ENCODE peak calls at places on chromosomes 3 and 15, in five cellular contexts. One of them, this sample, is unnamed.
A peak's percentile ranks its signal among the peaks of the same experiment; 100 is the strongest.

GRCh38 chr15:78146437-78147154 is 2.6 kb upstream of the IDH3A start:
- DNase-seq in small intestine: peak; percentile 41
- DNase-seq in heart left ventricle: no peak
- DNase-seq in testis: no peak
- DNase-seq in Panc1: no peak
- DNase-seq in this sample: no peak

GRCh38 chr3:23331141-23331935 is 128.2 kb downstream of the UBE2E2 start:
- DNase-seq in small intestine: no peak
- DNase-seq in heart left ventricle: no peak
- DNase-seq in testis: no peak
- DNase-seq in Panc1: no peak
- DNase-seq in this sample: no peak

GRCh38 chr15:96347181-96348111 is 16.9 kb downstream of the NR2F2 start:
- DNase-seq in small intestine: no peak
- DNase-seq in heart left ventricle: peak; percentile 65
- DNase-seq in testis: no peak
- DNase-seq in Panc1: no peak
- DNase-seq in this sample: no peak

GRCh38 chr3:30657914-30658313 is 51.5 kb downstream of the TGFBR2 start:
- DNase-seq in small intestine: no peak
- DNase-seq in heart left ventricle: no peak
- DNase-seq in testis: no peak
- DNase-seq in Panc1: no peak
- DNase-seq in this sample: no peak

GRCh38 chr15:58346361-58346760 is 85.4 kb upstream of the LIPC start:
- DNase-seq in small intestine: no peak
- DNase-seq in heart left ventricle: no peak
- DNase-seq in testis: no peak
- DNase-seq in Panc1: no peak
- DNase-seq in this sample: no peak

GRCh38 chr3:14357463-14357862 is 44.9 kb upstream of the SLC6A6 start:
- DNase-seq in small intestine: no peak
- DNase-seq in heart left ventricle: no peak
- DNase-seq in testis: no peak
- DNase-seq in Panc1: no peak
- DNase-seq in this sample: no peak

GRCh38 chr3:136105044-136105443 is 91.1 kb downstream of the MSL2 start:
- DNase-seq in small intestine: no peak
- DNase-seq in heart left ventricle: no peak
- DNase-seq in testis: no peak
- DNase-seq in Panc1: no peak
- DNase-seq in this sample: no peak

GRCh38 chr3:197750863-197751737 is 1.4 kb downstream of the FYTTD1 start:
- DNase-seq in small intestine: peak; percentile 37
- DNase-seq in heart left ventricle: peak; percentile 57
- DNase-seq in testis: peak; percentile 73
- DNase-seq in Panc1: no peak
- DNase-seq in this sample: peak; percentile 54

GRCh38 chr15:74432271-74432967 is 1.3 kb downstream of the SEMA7A start:
- DNase-seq in small intestine: no peak
- DNase-seq in heart left ventricle: no peak
- DNase-seq in testis: no peak
- DNase-seq in Panc1: no peak
- DNase-seq in this sample: no peak

GRCh38 chr3:197356275-197356674 is 57.9 kb upstream of the DLG1 start:
- DNase-seq in small intestine: peak; percentile 76
- DNase-seq in heart left ventricle: peak; percentile 59
- DNase-seq in testis: no peak
- DNase-seq in Panc1: no peak
- DNase-seq in this sample: no peak

GRCh38 chr3:124774305-124774673 is 44.0 kb downstream of the UMPS start:
- DNase-seq in small intestine: no peak
- DNase-seq in heart left ventricle: peak; percentile 44
- DNase-seq in testis: no peak
- DNase-seq in Panc1: no peak
- DNase-seq in this sample: peak; percentile 40

GRCh38 chr3:138196023-138196422 is 8.9 kb downstream of the ARMC8 start:
- DNase-seq in small intestine: no peak
- DNase-seq in heart left ventricle: no peak
- DNase-seq in testis: no peak
- DNase-seq in Panc1: no peak
- DNase-seq in this sample: no peak

GRCh38 chr3:76970006-76970680 is 69.8 kb upstream of the ROBO2 start:
- DNase-seq in small intestine: no peak
- DNase-seq in heart left ventricle: no peak
- DNase-seq in testis: no peak
- DNase-seq in Panc1: no peak
- DNase-seq in this sample: no peak

GRCh38 chr3:66442254-66443249 is 58.3 kb downstream of the LRIG1 start:
- DNase-seq in small intestine: peak; percentile 93
- DNase-seq in heart left ventricle: peak; percentile 83
- DNase-seq in testis: peak; percentile 61
- DNase-seq in Panc1: no peak
- DNase-seq in this sample: peak; percentile 41

GRCh38 chr15:99755692-99756409 is 22.6 kb upstream of the LYSMD4 start:
- DNase-seq in small intestine: peak; percentile 75
- DNase-seq in heart left ventricle: peak; percentile 57
- DNase-seq in testis: peak; percentile 64
- DNase-seq in Panc1: peak; percentile 54
- DNase-seq in this sample: peak; percentile 83

GRCh38 chr3:12313519-12313918 is 24.6 kb downstream of the PPARG start:
- DNase-seq in small intestine: no peak
- DNase-seq in heart left ventricle: no peak
- DNase-seq in testis: no peak
- DNase-seq in Panc1: no peak
- DNase-seq in this sample: no peak

GRCh38 chr3:140265269-140265668 is 330.3 kb downstream of the CLSTN2 start:
- DNase-seq in small intestine: no peak
- DNase-seq in heart left ventricle: no peak
- DNase-seq in testis: no peak
- DNase-seq in Panc1: no peak
- DNase-seq in this sample: no peak

GRCh38 chr3:20646425-20646824 is 460.4 kb upstream of the SGO1 start:
- DNase-seq in small intestine: no peak
- DNase-seq in heart left ventricle: no peak
- DNase-seq in testis: no peak
- DNase-seq in Panc1: no peak
- DNase-seq in this sample: no peak

GRCh38 chr3:63167113-63167512 is 111.0 kb upstream of the SYNPR start:
- DNase-seq in small intestine: no peak
- DNase-seq in heart left ventricle: no peak
- DNase-seq in testis: no peak
- DNase-seq in Panc1: no peak
- DNase-seq in this sample: no peak

GRCh38 chr3:50615190-50615589 is 1.8 kb upstream of the MAPKAPK3 start:
- DNase-seq in small intestine: no peak
- DNase-seq in heart left ventricle: no peak
- DNase-seq in testis: no peak
- DNase-seq in Panc1: no peak
- DNase-seq in this sample: no peak

GRCh38 chr3:62940763-62941632 is 65.8 kb upstream of the CADPS start:
- DNase-seq in small intestine: no peak
- DNase-seq in heart left ventricle: no peak
- DNase-seq in testis: no peak
- DNase-seq in Panc1: no peak
- DNase-seq in this sample: peak; percentile 26

GRCh38 chr3:12351145-12351544 is 62.3 kb downstream of the PPARG start:
- DNase-seq in small intestine: no peak
- DNase-seq in heart left ventricle: no peak
- DNase-seq in testis: no peak
- DNase-seq in Panc1: no peak
- DNase-seq in this sample: no peak

GRCh38 chr3:190577225-190577624 is 63.3 kb downstream of the IL1RAP start:
- DNase-seq in small intestine: no peak
- DNase-seq in heart left ventricle: no peak
- DNase-seq in testis: no peak
- DNase-seq in Panc1: no peak
- DNase-seq in this sample: no peak

DNA sequence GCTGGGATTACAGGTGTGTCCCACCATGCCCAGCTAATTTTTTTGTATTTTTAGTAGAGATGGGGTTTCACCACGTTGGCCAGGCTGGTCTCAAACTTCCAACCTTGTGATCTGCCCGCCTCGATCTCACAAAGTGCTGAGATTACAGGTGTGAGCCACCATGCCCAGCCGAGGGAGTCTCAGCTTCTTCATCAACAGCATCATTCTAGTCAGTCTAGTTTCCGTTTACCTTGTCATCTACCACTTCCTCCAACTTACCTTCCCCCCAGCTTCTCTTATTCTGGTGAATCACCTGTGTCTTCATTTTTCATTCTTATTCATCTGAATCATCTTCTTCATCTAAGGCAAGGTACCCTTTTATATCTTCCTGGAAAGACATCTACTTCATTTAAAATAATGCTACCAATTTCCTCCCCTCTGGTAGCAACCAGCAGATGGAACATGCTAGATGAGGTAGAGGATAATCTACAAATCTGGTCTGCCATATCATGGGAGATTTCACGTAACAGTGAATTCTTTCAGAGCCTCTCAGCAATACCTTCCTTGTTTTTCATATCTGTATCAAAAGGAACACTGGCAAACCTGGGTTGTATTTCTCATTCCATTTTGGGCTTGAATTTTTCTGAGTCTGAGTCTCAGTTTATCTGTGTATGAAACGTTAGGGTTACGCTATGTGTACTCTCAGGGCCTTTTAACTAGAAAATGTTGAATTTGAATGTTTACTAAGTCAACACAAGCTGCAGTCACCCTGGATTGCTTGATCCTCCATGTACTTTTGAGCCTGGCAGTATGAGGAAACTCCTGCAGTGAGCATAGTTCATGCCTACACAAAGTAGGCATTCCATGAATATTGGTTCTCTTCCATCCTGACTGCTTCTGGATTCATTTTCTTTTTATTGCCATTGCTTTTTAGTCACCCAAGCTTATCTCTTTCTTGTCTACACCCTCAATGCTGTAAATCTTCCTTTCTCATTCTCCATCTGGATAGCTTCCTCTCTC is 16.8 kb downstream of the LPP start:
- DNase-seq in small intestine: peak; percentile 69
- DNase-seq in heart left ventricle: no peak
- DNase-seq in testis: no peak
- DNase-seq in Panc1: no peak
- DNase-seq in this sample: peak; percentile 46
- H3K4me1 ChIP-seq in small intestine: peaks cover 8% of the 10 kb centered on the region
- H3K4me1 ChIP-seq in heart left ventricle: peaks cover 28% of the 10 kb centered on the region
- H3K4me1 ChIP-seq in testis: no peaks in the 10 kb centered on the region
- H3K4me1 ChIP-seq in Panc1: peaks cover 9% of the 10 kb centered on the region
- H3K4me1 ChIP-seq in this sample: peaks cover 35% of the 10 kb centered on the region

GRCh38 chr3:37308247-37308646 is 133.9 kb upstream of the LRRFIP2 start:
- DNase-seq in small intestine: no peak
- DNase-seq in heart left ventricle: no peak
- DNase-seq in testis: no peak
- DNase-seq in Panc1: no peak
- DNase-seq in this sample: peak; percentile 26

GRCh38 chr3:37309945-37310665 is 135.7 kb upstream of the LRRFIP2 start:
- DNase-seq in small intestine: no peak
- DNase-seq in heart left ventricle: no peak
- DNase-seq in testis: no peak
- DNase-seq in Panc1: no peak
- DNase-seq in this sample: no peak

GRCh38 chr3:37301980-37302379 is 127.6 kb upstream of the LRRFIP2 start:
- DNase-seq in small intestine: no peak
- DNase-seq in heart left ventricle: no peak
- DNase-seq in testis: no peak
- DNase-seq in Panc1: no peak
- DNase-seq in this sample: no peak

GRCh38 chr3:37310666-37311050 is 136.3 kb upstream of the LRRFIP2 start:
- DNase-seq in small intestine: no peak
- DNase-seq in heart left ventricle: no peak
- DNase-seq in testis: no peak
- DNase-seq in Panc1: no peak
- DNase-seq in this sample: no peak

GRCh38 chr3:37307321-37307720 is 132.9 kb upstream of the LRRFIP2 start:
- DNase-seq in small intestine: no peak
- DNase-seq in heart left ventricle: no peak
- DNase-seq in testis: no peak
- DNase-seq in Panc1: no peak
- DNase-seq in this sample: no peak
- H3K4me1 ChIP-seq in small intestine: no peaks in the 10 kb centered on the region
- H3K4me1 ChIP-seq in heart left ventricle: no peaks in the 10 kb centered on the region
- H3K4me1 ChIP-seq in testis: no peaks in the 10 kb centered on the region
- H3K4me1 ChIP-seq in Panc1: no peaks in the 10 kb centered on the region
- H3K4me1 ChIP-seq in this sample: no peaks in the 10 kb centered on the region

DNA sequence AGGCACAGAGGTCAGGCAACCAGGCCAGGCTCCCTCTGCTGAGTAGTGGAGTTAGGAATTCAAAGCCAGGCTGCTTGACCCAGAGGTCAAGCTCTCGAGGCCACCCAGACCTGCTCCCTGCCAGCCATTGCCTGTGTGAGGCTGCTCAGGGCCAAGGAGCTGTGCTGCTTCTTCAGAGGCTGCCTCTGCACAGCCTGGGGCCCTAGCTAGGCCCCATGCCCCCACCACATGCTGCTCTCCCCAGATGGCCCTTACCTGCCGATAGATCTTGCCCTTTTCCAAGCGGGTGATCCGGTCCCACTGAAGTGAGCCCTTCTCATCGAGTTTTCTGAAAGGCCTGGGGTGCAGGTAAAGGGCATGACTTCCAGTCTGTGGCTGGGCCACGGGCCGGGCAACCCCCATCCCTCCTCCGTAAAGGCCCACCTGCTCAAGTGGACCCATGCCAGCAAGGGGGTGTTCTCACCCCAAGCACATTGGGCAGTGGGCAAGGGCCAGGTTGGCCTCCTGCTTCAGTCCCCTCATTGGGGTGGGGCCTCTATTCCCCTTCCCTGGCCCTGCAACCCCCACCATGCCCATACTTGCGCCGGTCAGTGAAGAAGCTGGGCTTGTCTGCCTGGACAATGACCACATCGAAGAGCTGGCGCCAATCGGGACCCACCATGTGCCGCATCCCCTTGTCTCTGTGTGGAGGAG is 6.5 kb downstream of the NT5DC2 start:
- DNase-seq in small intestine: no peak
- DNase-seq in heart left ventricle: no peak
- DNase-seq in testis: no peak
- DNase-seq in Panc1: no peak
- DNase-seq in this sample: no peak
- H3K4me1 ChIP-seq in small intestine: no peaks in the 10 kb centered on the region
- H3K4me1 ChIP-seq in heart left ventricle: peaks cover 51% of the 10 kb centered on the region
- H3K4me1 ChIP-seq in testis: peaks cover 49% of the 10 kb centered on the region
- H3K4me1 ChIP-seq in Panc1: no peaks in the 10 kb centered on the region
- H3K4me1 ChIP-seq in this sample: peaks cover 33% of the 10 kb centered on the region

GRCh38 chr15:67142142-67143092 is 77.0 kb downstream of the SMAD3 start:
- DNase-seq in small intestine: no peak
- DNase-seq in heart left ventricle: no peak
- DNase-seq in testis: no peak
- DNase-seq in Panc1: no peak
- DNase-seq in this sample: peak; percentile 34

GRCh38 chr15:67145307-67145610 is 79.9 kb downstream of the SMAD3 start:
- DNase-seq in small intestine: no peak
- DNase-seq in heart left ventricle: no peak
- DNase-seq in testis: no peak
- DNase-seq in Panc1: no peak
- DNase-seq in this sample: no peak

GRCh38 chr15:67145710-67146109 is 80.3 kb downstream of the SMAD3 start:
- DNase-seq in small intestine: no peak
- DNase-seq in heart left ventricle: no peak
- DNase-seq in testis: no peak
- DNase-seq in Panc1: no peak
- DNase-seq in this sample: no peak

GRCh38 chr15:67144609-67145306 is 79.4 kb downstream of the SMAD3 start:
- DNase-seq in small intestine: no peak
- DNase-seq in heart left ventricle: no peak
- DNase-seq in testis: no peak
- DNase-seq in Panc1: no peak
- DNase-seq in this sample: peak; percentile 41

GRCh38 chr15:67143646-67144045 is 78.2 kb downstream of the SMAD3 start:
- DNase-seq in small intestine: no peak
- DNase-seq in heart left ventricle: no peak
- DNase-seq in testis: no peak
- DNase-seq in Panc1: no peak
- DNase-seq in this sample: no peak
- H3K4me1 ChIP-seq in small intestine: peaks cover 10% of the 10 kb centered on the region
- H3K4me1 ChIP-seq in heart left ventricle: peaks cover 43% of the 10 kb centered on the region
- H3K4me1 ChIP-seq in testis: peaks cover 26% of the 10 kb centered on the region
- H3K4me1 ChIP-seq in Panc1: peaks cover 100% of the 10 kb centered on the region
- H3K4me1 ChIP-seq in this sample: peaks cover 70% of the 10 kb centered on the region